ENCODE peak calls at places on chromosomes 7 and 10, in ten cellular contexts. G is testis, H is body of pancreas, Z is IMR-90, J is adrenal gland, Y is tibial nerve, V is heart left ventricle, P is uterus, O is GM12878, N is spleen. X is an unnamed sample.

GRCh38 chr7:46448478-46448877 is 527.4 kb upstream of the IGFBP3 start:
- DNase-seq in G (no peak), H (no peak), Z (no peak), J (no peak), Y (no peak), V (no peak), P (no peak), O (no peak), N (no peak), X (no peak)

GRCh38 chr10:23516530-23516929 is 77.7 kb downstream of the OTUD1 start:
- DNase-seq in G (no peak), H (no peak), Z (peak; percentile 12), J (no peak), Y (no peak), V (no peak), P (no peak), O (no peak), N (no peak), X (no peak)

GRCh38 chr7:29977926-29978652 is 11.5 kb downstream of the SCRN1 start:
- DNase-seq in G (no peak), H (peak; percentile 61), Z (no peak), J (no peak), Y (no peak), V (no peak), P (no peak), O (no peak), N (no peak), X (no peak)

GRCh38 chr10:17457083-17457482 is 2.7 kb upstream of the ST8SIA6 start:
- DNase-seq in G (no peak), H (no peak), Z (no peak), J (no peak), Y (no peak), V (no peak), P (no peak), O (no peak), N (no peak), X (no peak)

GRCh38 chr10:52082307-52082706 is 231.8 kb upstream of the DKK1 start:
- DNase-seq in G (no peak), H (no peak), Z (no peak), J (no peak), Y (no peak), V (no peak), P (no peak), O (no peak), N (no peak), X (no peak)

GRCh38 chr7:1411414-1411813 is 47.9 kb downstream of the MICALL2 start:
- DNase-seq in G (no peak), H (no peak), Z (no peak), J (no peak), Y (no peak), V (no peak), P (no peak), O (no peak), N (no peak), X (no peak)

GRCh38 chr10:94785211-94785610 is 22.7 kb downstream of the CYP2C19 start:
- DNase-seq in G (no peak), H (no peak), Z (no peak), J (no peak), Y (no peak), V (no peak), P (no peak), O (no peak), N (no peak), X (no peak)

GRCh38 chr7:47546728-47547494 is 35.0 kb downstream of the TNS3 start:
- DNase-seq in G (no peak), H (no peak), Z (no peak), J (no peak), Y (no peak), V (no peak), P (no peak), O (no peak), N (peak; percentile 56), X (peak; percentile 62)

GRCh38 chr7:146115665-146116451 is 743 bp upstream of the CNTNAP2 start:
- DNase-seq in G (peak; percentile 82), H (peak; percentile 43), Z (no peak), J (peak; percentile 37), Y (no peak), V (peak; percentile 70), P (no peak), O (no peak), N (peak; percentile 63), X (peak; percentile 27)

GRCh38 chr7:146119016-146119415 is 2.4 kb downstream of the CNTNAP2 start:
- DNase-seq in G (no peak), H (no peak), Z (no peak), J (no peak), Y (no peak), V (no peak), P (no peak), O (no peak), N (no peak), X (no peak)

GRCh38 chr7:146112755-146113154 is 3.8 kb upstream of the CNTNAP2 start:
- DNase-seq in G (no peak), H (no peak), Z (no peak), J (no peak), Y (no peak), V (no peak), P (no peak), O (no peak), N (no peak), X (no peak)

GRCh38 chr7:146116452-146117219 is at the start of gene CNTNAP2:
- DNase-seq in G (peak; percentile 16), H (no peak), Z (no peak), J (no peak), Y (no peak), V (peak; percentile 59), P (no peak), O (no peak), N (peak; percentile 57), X (no peak)
- TF ChIP-seq CTCF in G (no peak), H (no peak), Z (no peak), J (no peak), Y (no peak), V (no peak), P (no peak), O (no peak), N (no peak), X (no peak)

GRCh38 chr7:126686474-126686873 is 566.3 kb downstream of the GRM8 start:
- DNase-seq in G (no peak), H (no peak), Z (no peak), J (no peak), Y (no peak), V (no peak), P (no peak), O (no peak), N (no peak), X (no peak)

GRCh38 chr7:126689037-126689436 is 563.7 kb downstream of the GRM8 start:
- DNase-seq in G (no peak), H (no peak), Z (no peak), J (no peak), Y (no peak), V (no peak), P (no peak), O (no peak), N (no peak), X (no peak)

GRCh38 chr7:126696236-126696635 is 556.5 kb downstream of the GRM8 start:
- DNase-seq in G (no peak), H (no peak), Z (no peak), J (no peak), Y (no peak), V (no peak), P (no peak), O (no peak), N (no peak), X (no peak)

GRCh38 chr7:126690104-126690503 is 562.6 kb downstream of the GRM8 start:
- DNase-seq in G (no peak), H (no peak), Z (no peak), J (no peak), Y (no peak), V (no peak), P (no peak), O (no peak), N (no peak), X (no peak)

DNA sequence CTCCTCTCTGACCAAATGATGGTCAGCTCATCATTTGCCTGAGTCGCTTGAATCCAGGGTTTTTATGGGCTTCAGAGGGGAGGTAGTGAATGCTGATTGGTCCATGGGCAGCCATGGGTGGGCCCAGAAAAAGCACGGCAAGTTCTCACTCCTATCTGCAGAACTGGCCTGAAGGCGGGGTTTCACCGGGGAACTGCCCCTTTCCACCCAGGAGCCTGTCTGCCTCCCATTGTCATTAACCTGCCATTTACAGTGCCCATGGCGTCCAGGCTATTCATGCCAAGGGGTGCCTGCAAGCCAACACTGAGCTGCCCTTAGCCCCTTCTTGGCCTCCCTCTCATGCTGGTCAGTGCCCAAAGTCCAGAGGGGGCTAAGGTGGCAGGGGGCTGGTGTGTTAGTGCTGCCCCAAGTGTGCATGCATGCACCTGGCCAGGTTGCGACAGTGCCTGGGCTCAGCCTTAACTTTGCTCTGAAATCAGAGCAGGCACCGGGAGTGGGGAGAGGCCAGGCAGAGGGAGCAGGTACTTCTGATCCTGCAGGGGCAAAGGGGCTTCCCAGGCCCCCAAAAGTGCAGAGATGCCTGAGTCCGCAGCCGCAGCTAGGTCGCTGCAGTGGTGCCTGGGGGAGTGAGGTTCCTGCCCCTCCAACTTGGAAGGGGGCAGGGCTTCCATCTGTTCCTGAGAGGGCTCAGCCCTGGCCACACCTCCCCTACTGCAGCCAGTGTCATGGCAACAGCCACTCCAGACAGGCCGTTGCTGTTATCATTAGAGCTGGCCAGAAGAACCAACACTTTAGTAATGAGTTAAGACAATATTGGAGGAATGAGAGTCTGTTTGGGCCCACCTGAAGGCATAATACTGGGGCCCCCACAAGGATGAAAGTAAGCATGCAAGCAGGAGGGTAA is 561.6 kb downstream of the GRM8 start:
- DNase-seq in G (no peak), H (no peak), Z (no peak), J (no peak), Y (no peak), V (no peak), P (no peak), O (no peak), N (no peak), X (no peak)
- H3K27ac ChIP-seq in G (no peak overlapping the region), H (no peak overlapping the region), Z (no peak overlapping the region), J (no peak overlapping the region), Y (no peak overlapping the region), V (no peak overlapping the region), P (no peak overlapping the region), O (no peak overlapping the region), N (no peak overlapping the region), X (no peak overlapping the region)

DNA sequence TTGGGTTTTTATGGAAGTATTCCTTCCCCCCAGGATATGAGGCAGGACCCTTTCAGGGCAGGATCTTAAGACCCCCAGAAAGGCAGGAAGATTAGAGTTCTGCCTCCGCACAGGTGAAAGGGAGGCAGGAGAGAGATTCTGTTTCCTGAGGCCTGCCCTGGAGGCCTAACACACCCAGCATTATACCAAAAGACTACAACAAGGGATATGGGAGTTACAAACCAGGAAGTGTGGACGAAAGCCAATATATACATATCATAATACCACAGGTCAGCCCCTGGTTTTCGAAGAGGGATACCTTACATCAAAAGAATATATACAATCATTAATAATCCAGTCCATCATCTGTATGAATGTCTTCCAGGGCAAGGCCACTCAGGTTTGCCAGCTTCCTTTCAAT is 14.2 kb downstream of the MINPP1 start:
- DNase-seq in G (no peak), H (no peak), Z (no peak), J (no peak), Y (no peak), V (no peak), P (no peak), O (no peak), N (no peak), X (no peak)
- TF ChIP-seq POLR2A in G (no peak), H (no peak), Z (no peak), J (no peak), Y (no peak), V (no peak), P (no peak), O (no peak), N (no peak), X (no peak)

GRCh38 chr10:60646966-60647796 is 131.1 kb upstream of the CDK1 start:
- DNase-seq in G (peak; percentile 57), H (peak; percentile 40), Z (peak; percentile 69), J (no peak), Y (no peak), V (no peak), P (peak; percentile 23), O (peak; percentile 17), N (no peak), X (no peak)

GRCh38 chr10:60650272-60650800 is 127.9 kb upstream of the CDK1 start:
- DNase-seq in G (no peak), H (no peak), Z (no peak), J (no peak), Y (no peak), V (no peak), P (no peak), O (no peak), N (no peak), X (no peak)

GRCh38 chr10:60652628-60653027 is 125.7 kb upstream of the CDK1 start:
- DNase-seq in G (no peak), H (no peak), Z (no peak), J (no peak), Y (no peak), V (no peak), P (no peak), O (peak; percentile 13), N (no peak), X (no peak)

GRCh38 chr10:60648761-60649160 is 129.5 kb upstream of the CDK1 start:
- DNase-seq in G (no peak), H (no peak), Z (no peak), J (no peak), Y (no peak), V (no peak), P (no peak), O (no peak), N (no peak), X (no peak)

DNA sequence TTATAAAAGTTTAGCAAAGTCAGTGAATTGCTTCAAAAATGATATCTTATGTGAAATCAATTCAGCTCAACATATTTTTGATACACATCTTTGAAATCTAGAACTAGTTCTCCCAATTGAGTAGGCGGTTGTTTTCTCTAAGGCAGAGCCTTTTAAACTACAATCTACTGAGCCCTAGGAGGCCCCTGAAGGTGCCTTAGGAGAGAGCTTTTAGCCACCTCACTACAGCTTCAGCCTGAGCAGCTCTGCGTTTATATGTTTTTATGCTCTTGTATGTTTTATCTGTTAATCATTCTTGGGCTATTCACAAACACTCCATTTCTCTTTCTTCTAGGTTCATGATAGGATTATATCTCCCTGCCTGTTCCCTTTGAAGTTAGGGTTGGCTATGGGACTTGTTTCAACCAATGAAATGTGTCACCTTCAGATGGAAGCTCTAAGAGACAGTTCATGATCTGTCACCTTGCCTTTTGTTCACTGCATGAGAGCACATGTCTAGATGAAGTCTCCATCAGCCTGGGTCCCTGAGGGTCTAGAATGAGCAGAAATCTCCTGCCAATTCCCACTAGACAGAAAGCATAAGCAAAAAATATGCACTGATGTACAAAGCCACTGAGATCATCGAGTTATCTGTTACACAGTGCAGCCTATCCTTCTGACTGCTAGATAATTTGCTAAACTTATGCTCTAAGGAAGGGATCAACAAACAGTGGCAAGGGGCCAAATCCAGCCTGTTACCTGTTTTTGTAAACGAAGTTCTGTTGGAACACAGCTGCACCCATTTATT is 128.6 kb upstream of the CDK1 start:
- DNase-seq in G (no peak), H (peak; percentile 15), Z (no peak), J (no peak), Y (no peak), V (no peak), P (no peak), O (no peak), N (no peak), X (no peak)
- TF ChIP-seq CTCF in G (no peak), H (no peak), Z (no peak), J (no peak), Y (no peak), V (no peak), P (no peak), O (no peak), N (no peak), X (no peak)

X was measured in stomach.